ENCODE peak calls at places on chromosomes 6 and 20, in four cellular contexts. Q, P, G and Z are unnamed samples.

GRCh38 chr6:128754658-128755256 is 128.2 kb upstream of the LAMA2 start:
- DNase-seq in Q (no peak), P (no peak), G (no peak), Z (no peak)

GRCh38 chr6:34132486-34133185 is 13.3 kb downstream of the GRM4 start:
- DNase-seq in Q (peak), P (no peak), G (peak), Z (no peak)

GRCh38 chr6:110255356-110255755 is 75.1 kb downstream of the CDC40 start:
- DNase-seq in Q (peak), P (no peak), G (peak), Z (no peak)

GRCh38 chr6:46935687-46936086 is 13.9 kb upstream of the ADGRF5 start:
- DNase-seq in Q (no peak), P (no peak), G (peak), Z (no peak)

GRCh38 chr6:6793388-6794250 is 205.1 kb downstream of the LY86 start:
- DNase-seq in Q (peak), P (no peak), G (no peak), Z (no peak)

GRCh38 chr6:23688650-23689049 is 437.4 kb upstream of the NRSN1 start:
- DNase-seq in Q (no peak), P (no peak), G (no peak), Z (no peak)

GRCh38 chr6:158109744-158110143 is 58.3 kb downstream of the SERAC1 start:
- DNase-seq in Q (no peak), P (no peak), G (peak), Z (no peak)

GRCh38 chr20:7984192-7984591 is 35.4 kb downstream of the TMX4 start:
- DNase-seq in Q (no peak), P (no peak), G (no peak), Z (no peak)

GRCh38 chr6:85594197-85594930 is 706 bp upstream of the SNX14 start:
- DNase-seq in Q (peak), P (no peak), G (peak), Z (peak)

GRCh38 chr6:30819287-30819917 is 64.9 kb upstream of the DDR1 start:
- DNase-seq in Q (no peak), P (no peak), G (peak), Z (no peak)

GRCh38 chr6:163159689-163160088 is 254.8 kb upstream of the QKI start:
- DNase-seq in Q (no peak), P (no peak), G (no peak), Z (no peak)

GRCh38 chr6:36375644-36376155 is 11.8 kb downstream of the ETV7 start:
- DNase-seq in Q (no peak), P (no peak), G (no peak), Z (no peak)

GRCh38 chr20:16752901-16753300 is 4.7 kb downstream of the OTOR start:
- DNase-seq in Q (no peak), P (no peak), G (no peak), Z (no peak)

GRCh38 chr20:17852323-17852722 is 116.3 kb downstream of the SNX5 start:
- DNase-seq in Q (no peak), P (no peak), G (no peak), Z (no peak)

GRCh38 chr6:22147469-22147815 is 149.4 kb downstream of the PRL start:
- DNase-seq in Q (no peak), P (peak), G (no peak), Z (no peak)

GRCh38 chr20:38238834-38239233 is 21.7 kb downstream of the KIAA1755 start:
- DNase-seq in Q (no peak), P (no peak), G (no peak), Z (no peak)

GRCh38 chr6:100435299-100435698 is 29.4 kb downstream of the SIM1 start:
- DNase-seq in Q (no peak), P (no peak), G (peak), Z (peak)

GRCh38 chr20:57500941-57501340 is 24.0 kb downstream of the CTCFL start:
- DNase-seq in Q (no peak), P (no peak), G (no peak), Z (no peak)

GRCh38 chr6:79048611-79049010 is 29.4 kb downstream of the PHIP start:
- DNase-seq in Q (peak), P (no peak), G (peak), Z (peak)

GRCh38 chr20:53202781-53203180 is 230.6 kb downstream of the TSHZ2 start:
- DNase-seq in Q (no peak), P (no peak), G (peak), Z (peak)

GRCh38 chr20:48189177-48189576 is 403.9 kb upstream of the SULF2 start:
- DNase-seq in Q (no peak), P (no peak), G (peak), Z (peak)

GRCh38 chr6:113433506-113433991 is 423.6 kb upstream of the MARCKS start:
- DNase-seq in Q (peak), P (no peak), G (peak), Z (no peak)

GRCh38 chr6:166270706-166271375 is 37.4 kb downstream of the PRR18 start:
- DNase-seq in Q (no peak), P (no peak), G (no peak), Z (no peak)

GRCh38 chr20:824490-824889 is 9.0 kb upstream of the FAM110A start:
- DNase-seq in Q (no peak), P (no peak), G (no peak), Z (no peak)

GRCh38 chr6:16639689-16640480 is 121.4 kb downstream of the ATXN1 start:
- DNase-seq in Q (no peak), P (no peak), G (peak), Z (no peak)

GRCh38 chr20:45268531-45268930 is 14.2 kb upstream of the SLPI start:
- DNase-seq in Q (no peak), P (no peak), G (no peak), Z (no peak)

GRCh38 chr6:111423960-111424846 is 58.8 kb downstream of the REV3L start:
- DNase-seq in Q (no peak), P (no peak), G (peak), Z (peak)

GRCh38 chr6:41718828-41719227 is 16.6 kb downstream of the TFEB start:
- DNase-seq in Q (no peak), P (no peak), G (no peak), Z (peak)

GRCh38 chr6:138240476-138241245 is 22.4 kb upstream of the PBOV1 start:
- DNase-seq in Q (no peak), P (peak), G (no peak), Z (peak)

GRCh38 chr6:67009818-67010217 is 1302.8 kb upstream of the EYS start:
- DNase-seq in Q (peak), P (peak), G (no peak), Z (peak)

GRCh38 chr20:62636446-62636845 is 5.9 kb upstream of the SLCO4A1 start:
- DNase-seq in Q (peak), P (no peak), G (no peak), Z (peak)

GRCh38 chr6:144845181-144845580 is 560.0 kb downstream of the UTRN start:
- DNase-seq in Q (no peak), P (no peak), G (no peak), Z (no peak)

GRCh38 chr6:168088161-168089106 is 9.4 kb upstream of the FRMD1 start:
- DNase-seq in Q (no peak), P (peak), G (no peak), Z (no peak)

GRCh38 chr6:134938896-134939295 is 11.0 kb downstream of the ALDH8A1 start:
- DNase-seq in Q (no peak), P (no peak), G (no peak), Z (peak)

GRCh38 chr20:36399147-36399968 is 93.2 kb downstream of the DLGAP4 start:
- DNase-seq in Q (peak), P (no peak), G (peak), Z (peak)

GRCh38 chr20:1800777-1801176 is 94.4 kb upstream of the SIRPA start:
- DNase-seq in Q (peak), P (no peak), G (peak), Z (peak)

GRCh38 chr6:142943746-142944125 is 1.2 kb downstream of the HIVEP2 start:
- DNase-seq in Q (peak), P (no peak), G (peak), Z (no peak)